ENCODE peak calls at places on chromosomes 7 and 10, in five cellular contexts. S is gastrocnemius medialis, O is hepatocyte, W is fibroblast of the aortic adventitia, T is uterus. Z is an unnamed sample.

GRCh38 chr7:44965937-44966730 is 12.7 kb downstream of the MYO1G start:
- DNase-seq in W (no peak), O (no peak), T (no peak), S (no peak), Z (peak; percentile 68)

GRCh38 chr7:155746188-155746587 is 66.1 kb downstream of the SHH start:
- DNase-seq in S (no peak), T (no peak), O (no peak), W (no peak), Z (no peak)

GRCh38 chr10:119973261-119973660 is 80.7 kb downstream of the SEC23IP start:
- DNase-seq in W (peak; percentile 5), S (no peak), O (no peak), T (no peak), Z (no peak)

GRCh38 chr7:18995811-18996400 is 121.5 kb downstream of the TWIST1 start:
- DNase-seq in S (no peak), T (no peak), W (no peak), O (peak; percentile 8), Z (no peak)

GRCh38 chr10:100660945-100661344 is 84.4 kb upstream of the PAX2 start:
- DNase-seq in O (no peak), T (no peak), S (no peak), W (no peak), Z (no peak)

GRCh38 chr10:119516381-119517234 is 25.9 kb downstream of the RGS10 start:
- DNase-seq in W (no peak), S (no peak), O (no peak), T (no peak), Z (no peak)

GRCh38 chr10:120963053-120963533 is 111.9 kb downstream of the WDR11 start:
- DNase-seq in O (no peak), T (no peak), W (no peak), S (no peak), Z (no peak)

GRCh38 chr10:102287538-102287937 is 42.2 kb downstream of the GBF1 start:
- DNase-seq in O (no peak), S (no peak), W (no peak), T (no peak), Z (no peak)

GRCh38 chr10:46294641-46295230 is 7.9 kb downstream of the ANTXRL start:
- DNase-seq in W (no peak), T (no peak), S (no peak), O (no peak), Z (no peak)

GRCh38 chr10:9895981-9896380 is 1121.7 kb upstream of the CELF2 start:
- DNase-seq in S (no peak), O (no peak), W (no peak), T (no peak), Z (no peak)

GRCh38 chr7:2621061-2621828 is 10.5 kb upstream of the TTYH3 start:
- DNase-seq in T (peak; percentile 68), O (peak; percentile 83), S (no peak), W (peak; percentile 66), Z (no peak)

GRCh38 chr7:151061241-151062110 is 2.1 kb downstream of the SLC4A2 start:
- DNase-seq in O (no peak), W (no peak), S (no peak), T (no peak), Z (no peak)

GRCh38 chr7:151062111-151062398 is 2.7 kb downstream of the SLC4A2 start:
- DNase-seq in W (no peak), O (no peak), S (no peak), T (no peak), Z (no peak)

GRCh38 chr7:151060113-151060415 is 675 bp downstream of the SLC4A2 start:
- DNase-seq in W (no peak), O (no peak), S (no peak), T (no peak), Z (no peak)

GRCh38 chr7:151059362-151060112 is at the start of gene SLC4A2:
- DNase-seq in S (peak; percentile 71), T (peak; percentile 81), W (peak; percentile 56), O (peak; percentile 90), Z (peak; percentile 97)

DNA sequence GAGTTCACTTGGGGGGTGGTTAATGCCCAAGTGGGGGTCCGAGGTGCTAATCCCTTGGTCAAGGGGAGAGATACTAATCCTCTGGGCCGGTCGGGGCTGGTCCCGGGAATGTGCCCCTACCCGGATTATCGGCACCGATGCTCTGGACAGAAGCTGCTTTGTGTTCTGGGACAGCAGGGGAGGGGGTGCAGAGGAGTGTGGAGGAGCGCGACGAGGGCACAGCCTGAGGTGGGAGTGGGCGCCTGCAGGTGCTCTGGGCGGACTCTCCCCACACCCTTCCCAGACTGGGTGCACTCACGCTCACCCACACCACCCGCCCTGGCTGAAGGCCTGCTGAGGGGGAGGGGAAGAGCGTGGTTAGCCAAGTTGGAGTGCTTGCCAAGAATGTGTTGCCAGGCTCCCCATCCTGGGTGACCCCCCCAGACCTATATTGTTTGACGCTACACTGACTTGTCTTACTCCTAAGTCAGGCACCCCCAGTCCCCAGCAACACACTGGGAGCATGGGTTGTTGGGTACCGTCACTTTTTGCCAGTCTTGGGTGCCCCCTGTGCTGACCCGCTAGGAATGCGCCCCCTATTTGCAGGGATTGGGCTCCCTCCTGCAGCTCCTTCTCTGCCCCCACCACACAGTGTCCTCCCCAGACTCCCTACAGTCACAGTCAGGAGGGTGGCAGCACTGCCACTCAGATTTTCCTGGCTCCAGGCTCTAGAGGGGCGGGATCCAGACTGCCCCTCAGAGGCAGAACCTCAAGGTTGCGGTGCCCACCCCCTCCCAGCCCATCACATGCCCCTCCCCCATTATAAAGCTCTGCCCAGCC is 1.2 kb downstream of the SLC4A2 start:
- DNase-seq in O (peak; percentile 56), W (peak; percentile 57), S (no peak), T (peak; percentile 47), Z (no peak)
- TF ChIP-seq CTCF in O (no peak), W (no peak), S (no peak), T (no peak), Z (no peak)

GRCh38 chr7:111711426-111712065 is 149.3 kb upstream of the IMMP2L start:
- DNase-seq in O (no peak), S (no peak), T (no peak), W (no peak), Z (no peak)
- TF ChIP-seq CTCF in O (no peak), S (no peak), T (no peak), W (no peak), Z (no peak)

GRCh38 chr10:28679941-28680752 is 2.8 kb downstream of the BAMBI start:
- DNase-seq in S (no peak), T (no peak), W (peak; percentile 11), O (peak; percentile 54), Z (peak; percentile 37)
- TF ChIP-seq CTCF in S (no peak), T (no peak), W (peak; percentile 15), O (peak; percentile 33), Z (no peak)

GRCh38 chr7:74275401-74275881 is 13.8 kb upstream of the CLIP2 start:
- DNase-seq in T (no peak), S (no peak), O (no peak), W (no peak), Z (no peak)
- TF ChIP-seq CTCF in T (peak; percentile 18), S (no peak), O (peak; percentile 37), W (peak; percentile 55), Z (no peak)

GRCh38 chr10:20858292-20859124 is 38.6 kb downstream of the NEBL start:
- DNase-seq in W (peak; percentile 65), O (peak; percentile 41), S (no peak), T (no peak), Z (no peak)
- TF ChIP-seq CTCF in W (peak; percentile 50), O (peak; percentile 70), S (no peak), T (no peak), Z (no peak)

DNA sequence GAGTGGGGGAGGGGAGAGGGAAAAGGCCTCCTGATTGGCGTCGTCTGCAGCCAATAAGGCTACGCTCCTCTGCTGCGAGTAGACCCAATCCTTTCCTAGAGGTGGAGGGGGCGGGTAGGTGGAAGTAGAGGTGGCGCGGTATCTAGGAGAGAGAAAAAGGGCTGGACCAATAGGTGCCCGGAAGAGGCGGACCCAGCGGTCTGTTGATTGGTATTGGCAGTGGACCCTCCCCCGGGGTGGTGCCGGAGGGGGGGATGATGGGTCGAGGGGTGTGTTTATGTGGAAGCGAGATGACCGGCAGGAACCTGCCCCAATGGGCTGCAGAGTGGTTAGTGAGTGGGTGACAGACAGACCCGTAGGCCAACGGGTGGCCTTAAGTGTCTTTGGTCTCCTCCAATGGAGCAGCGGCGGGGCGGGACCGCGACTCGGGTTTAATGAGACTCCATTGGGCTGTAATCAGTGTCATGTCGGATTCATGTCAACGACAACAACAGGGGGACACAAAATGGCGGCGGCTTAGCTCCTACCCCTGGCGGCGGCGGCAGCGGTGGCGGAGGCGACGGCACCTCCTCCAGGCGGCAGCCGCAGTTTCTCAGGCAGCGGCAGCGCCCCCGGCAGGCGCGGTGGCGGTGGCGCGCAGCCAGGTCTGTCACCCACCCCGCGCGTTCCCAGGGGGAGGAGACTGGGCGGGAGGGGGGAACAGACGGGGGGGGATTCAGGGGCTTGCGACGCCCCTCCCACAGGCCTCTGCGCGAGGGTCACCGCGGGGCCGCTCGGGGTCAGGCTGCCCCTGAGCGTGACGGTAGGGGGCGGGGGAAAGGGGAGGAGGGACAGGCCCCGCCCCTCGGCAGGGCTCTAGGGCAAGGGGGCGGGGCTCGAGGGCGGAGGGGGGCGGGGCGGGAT is at the start of gene KAT6B:
- DNase-seq in T (peak; percentile 100), O (peak; percentile 100), S (peak; percentile 100), W (peak; percentile 100), Z (peak; percentile 100)
- TF ChIP-seq CTCF in T (peak; percentile 52), O (peak; percentile 49), S (no peak), W (peak; percentile 21), Z (no peak)

GRCh38 chr10:97686962-97687784 is at the start of gene AVPI1:
- DNase-seq in T (peak; percentile 97), O (peak; percentile 99), S (peak; percentile 93), W (peak; percentile 97), Z (peak; percentile 98)
- TF ChIP-seq CTCF in T (no peak), O (no peak), S (no peak), W (no peak), Z (no peak)

DNA sequence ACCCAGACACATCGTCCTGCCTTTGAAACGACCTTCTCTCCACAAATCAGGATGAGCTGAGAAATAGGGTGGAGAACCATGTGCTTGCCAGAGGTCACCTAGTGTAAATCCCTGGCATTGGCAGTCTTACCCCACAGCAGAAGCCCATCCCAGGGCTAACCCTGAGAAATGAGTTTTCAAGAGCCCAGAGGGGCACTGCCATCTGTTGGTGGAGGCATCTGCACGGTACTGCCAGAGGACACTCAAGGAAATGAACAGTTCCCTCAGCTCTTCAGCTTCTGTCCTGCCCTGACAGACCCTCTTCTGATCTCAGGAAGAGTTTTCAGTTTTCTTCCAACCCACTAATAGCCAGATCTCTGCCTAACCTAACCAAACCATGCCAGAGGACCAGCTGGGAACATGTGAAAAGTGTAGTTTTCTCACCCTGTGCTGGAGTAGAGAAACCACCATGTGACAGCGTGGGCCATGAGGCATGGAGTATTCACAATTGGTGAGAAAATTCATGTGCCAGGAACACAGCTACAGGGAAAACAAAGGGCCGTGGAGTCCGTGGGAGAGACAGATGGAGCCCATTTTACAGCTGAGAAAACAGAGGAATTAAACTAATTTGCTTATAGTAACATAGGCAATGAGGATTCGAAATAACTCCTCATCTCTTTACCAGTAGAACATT is 37.7 kb upstream of the ITPRID1 start:
- DNase-seq in T (no peak), S (no peak), W (no peak), O (no peak), Z (no peak)
- TF ChIP-seq CTCF in T (no peak), S (no peak), W (no peak), O (no peak), Z (no peak)